ENCODE peak calls at places on chromosomes 12 and 14, in eight cellular contexts. T, N, O, E, R, X, W and I are unnamed samples.

GRCh38 chr12:45216297-45216982 is 545 bp downstream of the ANO6 start:
- DNase-seq in T (peak; percentile 79), N (peak; percentile 67), O (peak; percentile 11), E (peak; percentile 9), R (no peak), X (peak; percentile 28), W (peak; percentile 46), I (peak; percentile 17)

GRCh38 chr14:33475623-33476022 is 475.3 kb downstream of the EGLN3 start:
- DNase-seq in T (no peak), N (no peak), O (peak; percentile 74), E (peak; percentile 97), R (peak; percentile 24), X (peak; percentile 3), W (peak; percentile 18), I (no peak)

GRCh38 chr14:42480235-42480634 is 873.6 kb downstream of the LRFN5 start:
- DNase-seq in T (no peak), N (no peak), O (no peak), E (no peak), R (no peak), X (no peak), W (no peak), I (no peak)

GRCh38 chr14:72739446-72740405 is 154.2 kb downstream of the DPF3 start:
- DNase-seq in T (peak; percentile 49), N (peak; percentile 24), O (no peak), E (no peak), R (no peak), X (no peak), W (no peak), I (no peak)

GRCh38 chr12:48351022-48351708 is 446 bp upstream of the ZNF641 start:
- DNase-seq in T (peak; percentile 90), N (peak; percentile 87), O (peak; percentile 49), E (peak; percentile 49), R (peak; percentile 44), X (no peak), W (peak; percentile 76), I (no peak)

GRCh38 chr12:116784238-116784612 is 46.1 kb downstream of the RNFT2 start:
- DNase-seq in T (no peak), N (no peak), O (no peak), E (peak; percentile 53), R (no peak), X (no peak), W (no peak), I (no peak)

GRCh38 chr14:77085538-77085937 is 12.5 kb upstream of the CIPC start:
- DNase-seq in T (no peak), N (no peak), O (no peak), E (no peak), R (no peak), X (no peak), W (no peak), I (no peak)

GRCh38 chr14:103916636-103917262 is 11.5 kb upstream of the TDRD9 start:
- DNase-seq in T (no peak), N (no peak), O (no peak), E (no peak), R (no peak), X (no peak), W (peak; percentile 58), I (no peak)

GRCh38 chr12:58419182-58419760 is 477.9 kb downstream of the ATP23 start:
- DNase-seq in T (no peak), N (no peak), O (no peak), E (no peak), R (no peak), X (no peak), W (no peak), I (no peak)

GRCh38 chr14:100142073-100143040 is 17.1 kb downstream of the DEGS2 start:
- DNase-seq in T (no peak), N (no peak), O (no peak), E (no peak), R (no peak), X (no peak), W (no peak), I (no peak)

GRCh38 chr14:43795600-43796228 is 711.4 kb downstream of the FSCB start:
- DNase-seq in T (no peak), N (no peak), O (peak; percentile 37), E (peak; percentile 37), R (peak; percentile 6), X (no peak), W (peak; percentile 18), I (no peak)

GRCh38 chr14:65361920-65362319 is 50.6 kb upstream of the FUT8 start:
- DNase-seq in T (no peak), N (no peak), O (no peak), E (no peak), R (no peak), X (no peak), W (peak; percentile 98), I (no peak)